ENCODE peak calls at places on chromosomes 2 and 18, in six cellular contexts. M, P, R, D, U and G are unnamed samples.
A peak's percentile ranks its signal among the peaks of the same experiment; 100 is the strongest.

GRCh38 chr2:212926948-212927347 is 224.5 kb downstream of the IKZF2 start:
- DNase-seq in M (no peak), P (no peak), R (no peak), D (no peak), U (no peak), G (no peak)

GRCh38 chr2:241618836-241619235 is 18.1 kb downstream of the THAP4 start:
- DNase-seq in M (no peak), P (no peak), R (no peak), D (no peak), U (no peak), G (no peak)

GRCh38 chr18:3119401-3120323 is 100.1 kb downstream of the MYOM1 start:
- DNase-seq in M (peak; percentile 84), P (no peak), R (no peak), D (no peak), U (no peak), G (peak; percentile 81)

GRCh38 chr2:85433511-85434089 is 15.1 kb downstream of the SH2D6 start:
- DNase-seq in M (peak; percentile 81), P (peak; percentile 92), R (peak; percentile 93), D (no peak), U (no peak), G (peak; percentile 69)

GRCh38 chr2:24635181-24635580 is 144.1 kb downstream of the NCOA1 start:
- DNase-seq in M (no peak), P (no peak), R (no peak), D (no peak), U (no peak), G (no peak)

GRCh38 chr2:85905187-85905666 is 16.4 kb upstream of the ST3GAL5 start:
- DNase-seq in M (no peak), P (no peak), R (no peak), D (no peak), U (no peak), G (no peak)

GRCh38 chr2:241901500-241902351 is 32.2 kb downstream of the RTP5 start:
- DNase-seq in M (no peak), P (peak; percentile 65), R (no peak), D (no peak), U (no peak), G (no peak)

GRCh38 chr2:12006841-12007240 is 260.4 kb downstream of the LPIN1 start:
- DNase-seq in M (peak; percentile 25), P (no peak), R (no peak), D (no peak), U (peak; percentile 85), G (no peak)

GRCh38 chr18:27413495-27414401 is 228.6 kb upstream of the CHST9 start:
- DNase-seq in M (peak; percentile 96), P (no peak), R (no peak), D (no peak), U (no peak), G (no peak)

GRCh38 chr18:21004721-21005120 is 106.9 kb downstream of the ROCK1 start:
- DNase-seq in M (no peak), P (no peak), R (peak; percentile 15), D (no peak), U (no peak), G (no peak)

GRCh38 chr18:65439184-65439583 is 311.6 kb upstream of the CDH7 start:
- DNase-seq in M (peak; percentile 43), P (no peak), R (no peak), D (no peak), U (no peak), G (no peak)

GRCh38 chr2:54657664-54658083 is 65.8 kb upstream of the EML6 start:
- DNase-seq in M (peak; percentile 66), P (no peak), R (no peak), D (no peak), U (peak; percentile 18), G (peak; percentile 53)

GRCh38 chr2:232310189-232310588 is 68.4 kb upstream of the ALPP start:
- DNase-seq in M (no peak), P (no peak), R (no peak), D (peak; percentile 26), U (no peak), G (no peak)

GRCh38 chr2:4381049-4381448 is 677.7 kb downstream of the DCDC2C start:
- DNase-seq in M (no peak), P (no peak), R (no peak), D (no peak), U (peak; percentile 56), G (no peak)

GRCh38 chr2:120858764-120859525 is 123.3 kb downstream of the GLI2 start:
- DNase-seq in M (no peak), P (peak; percentile 7), R (no peak), D (no peak), U (peak; percentile 64), G (no peak)

GRCh38 chr2:118945921-118946320 is 3.9 kb downstream of the MARCO start:
- DNase-seq in M (no peak), P (no peak), R (no peak), D (no peak), U (no peak), G (no peak)

GRCh38 chr2:36530983-36531354 is 67.0 kb downstream of the FEZ2 start:
- DNase-seq in M (no peak), P (no peak), R (no peak), D (no peak), U (no peak), G (no peak)

GRCh38 chr2:88607416-88607815 is 19.8 kb downstream of the EIF2AK3 start:
- DNase-seq in M (no peak), P (no peak), R (no peak), D (no peak), U (no peak), G (no peak)

GRCh38 chr2:135903650-135904049 is 27.4 kb upstream of the MCM6 start:
- DNase-seq in M (no peak), P (no peak), R (no peak), D (no peak), U (no peak), G (no peak)

GRCh38 chr2:98909381-98910211 is 26.4 kb downstream of the CRACDL start:
- DNase-seq in M (peak; percentile 87), P (peak; percentile 48), R (peak; percentile 52), D (no peak), U (peak; percentile 41), G (peak; percentile 24)

GRCh38 chr2:105470979-105471378 is 72.1 kb upstream of the FHL2 start:
- DNase-seq in M (no peak), P (no peak), R (no peak), D (no peak), U (no peak), G (no peak)

GRCh38 chr2:167863377-167863776 is 384.0 kb downstream of the STK39 start:
- DNase-seq in M (no peak), P (no peak), R (no peak), D (no peak), U (no peak), G (no peak)

GRCh38 chr2:68603059-68603458 is 40.3 kb upstream of the PROKR1 start:
- DNase-seq in M (no peak), P (no peak), R (no peak), D (no peak), U (no peak), G (no peak)

GRCh38 chr2:70977605-70978205 is 725 bp upstream of the ANKRD53 start:
- DNase-seq in M (peak; percentile 57), P (no peak), R (peak; percentile 55), D (no peak), U (no peak), G (peak; percentile 46)

DNA sequence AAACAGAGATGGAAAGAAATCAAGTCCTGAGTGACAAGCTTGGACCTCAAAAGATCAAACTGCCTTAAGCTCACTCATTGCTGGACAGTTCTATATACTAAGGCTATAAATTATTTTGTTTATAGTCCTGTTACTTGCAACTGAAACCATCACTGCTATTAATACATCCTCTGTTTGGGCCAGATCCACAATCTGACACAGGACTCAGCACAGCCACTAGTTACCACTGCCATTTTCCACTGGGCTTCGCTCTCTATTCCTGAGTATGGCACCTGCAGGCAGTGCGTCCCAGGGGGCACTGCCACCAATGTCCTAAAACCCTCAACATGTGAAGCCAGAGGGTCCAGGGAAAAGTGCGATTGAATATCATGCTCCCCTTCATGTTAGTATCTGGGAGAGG is 52.3 kb downstream of the CYP26B1 start:
- DNase-seq in M (no peak), P (no peak), R (no peak), D (no peak), U (no peak), G (no peak)
- H3K4me3 ChIP-seq in M (no peak overlapping the region), P (no peak overlapping the region), R (no peak overlapping the region), D (no peak overlapping the region), U (no peak overlapping the region), G (no peak overlapping the region)

GRCh38 chr2:181686566-181687185 is 6.4 kb upstream of the NEUROD1 start:
- DNase-seq in M (no peak), P (no peak), R (no peak), D (no peak), U (no peak), G (no peak)
- H3K27me3 ChIP-seq in M (peaks cover 17% of the 10 kb centered on the region), P (no peaks in the 10 kb centered on the region), R (peaks cover 45% of the 10 kb centered on the region), D (peaks cover 25% of the 10 kb centered on the region), U (peaks cover 10% of the 10 kb centered on the region), G (peaks cover 35% of the 10 kb centered on the region)

GRCh38 chr2:207787800-207788199 is 18.1 kb upstream of the FZD5 start:
- DNase-seq in M (no peak), P (no peak), R (no peak), D (no peak), U (no peak), G (no peak)

GRCh38 chr2:207791579-207792243 is 22.0 kb upstream of the FZD5 start:
- DNase-seq in M (no peak), P (no peak), R (no peak), D (no peak), U (no peak), G (no peak)

GRCh38 chr2:207792244-207792785 is 22.6 kb upstream of the FZD5 start:
- DNase-seq in M (peak; percentile 78), P (no peak), R (no peak), D (no peak), U (no peak), G (peak; percentile 70)

GRCh38 chr2:207786956-207787516 is 17.3 kb upstream of the FZD5 start:
- DNase-seq in M (no peak), P (no peak), R (no peak), D (no peak), U (no peak), G (no peak)

GRCh38 chr2:207790898-207791297 is 21.2 kb upstream of the FZD5 start:
- DNase-seq in M (no peak), P (no peak), R (no peak), D (no peak), U (no peak), G (no peak)
- H3K4me3 ChIP-seq in M (no peak overlapping the region), P (no peak overlapping the region), R (no peak overlapping the region), D (no peak overlapping the region), U (no peak overlapping the region), G (no peak overlapping the region)

GRCh38 chr2:218780851-218781690 is 876 bp upstream of the CYP27A1 start:
- DNase-seq in M (peak; percentile 35), P (no peak), R (no peak), D (no peak), U (no peak), G (peak; percentile 86)

GRCh38 chr2:218781691-218782528 is at the start of gene CYP27A1:
- DNase-seq in M (peak; percentile 23), P (peak; percentile 70), R (no peak), D (no peak), U (peak; percentile 24), G (peak; percentile 88)

GRCh38 chr2:218783612-218784169 is 1.7 kb downstream of the CYP27A1 start:
- DNase-seq in M (no peak), P (no peak), R (no peak), D (no peak), U (no peak), G (no peak)

GRCh38 chr2:218780026-218780425 is 1.9 kb upstream of the CYP27A1 start:
- DNase-seq in M (no peak), P (no peak), R (no peak), D (no peak), U (no peak), G (no peak)

DNA sequence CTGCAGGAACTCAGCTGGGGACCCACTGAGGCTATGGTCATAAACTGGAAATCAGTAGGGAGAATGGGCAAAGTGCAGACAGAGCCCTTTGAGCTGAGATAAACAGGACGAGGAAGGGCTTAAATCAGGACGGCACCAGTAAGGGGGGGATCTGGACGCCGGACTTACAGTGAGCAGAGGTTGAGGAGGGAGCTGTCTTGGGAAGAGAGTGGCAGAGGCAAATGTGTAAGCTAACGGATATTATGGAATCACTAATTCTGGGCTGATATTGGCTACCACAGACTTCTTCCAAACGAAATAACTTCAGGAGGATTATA is 540 bp downstream of the CYP27A1 start:
- DNase-seq in M (no peak), P (no peak), R (no peak), D (no peak), U (no peak), G (peak; percentile 92)
- H3K27me3 ChIP-seq in M (no peaks in the 10 kb centered on the region), P (no peaks in the 10 kb centered on the region), R (no peaks in the 10 kb centered on the region), D (peaks cover 7% of the 10 kb centered on the region), U (peaks cover 4% of the 10 kb centered on the region), G (no peaks in the 10 kb centered on the region)